ENCODE peak calls at places on chromosomes 2 and 18, in eight cellular contexts. A, T, D, G, U, Q, R and S are unnamed samples. For H3K9me3, the result is how much of the 10 kb centered on the place peaks cover.

GRCh38 chr2:231662811-231663457 is 45.4 kb upstream of the PTMA start:
- DNase-seq in A (no peak), T (peak), D (no peak), G (no peak), U (no peak), Q (no peak), R (no peak), S (no peak)

GRCh38 chr2:96103906-96104861 is 12.2 kb downstream of the ADRA2B start:
- DNase-seq in A (peak), T (peak), D (no peak), G (peak), U (peak), Q (no peak), R (peak), S (peak)

GRCh38 chr2:204871246-204871953 is 326.1 kb downstream of the PARD3B start:
- DNase-seq in A (no peak), T (no peak), D (no peak), G (no peak), U (no peak), Q (no peak), R (no peak), S (no peak)

GRCh38 chr2:127649684-127650040 is 3.7 kb downstream of the GPR17 start:
- DNase-seq in A (peak), T (no peak), D (peak), G (no peak), U (peak), Q (peak), R (peak), S (peak)

GRCh38 chr2:43127208-43127940 is 99.0 kb downstream of the ZFP36L2 start:
- DNase-seq in A (peak), T (peak), D (peak), G (peak), U (peak), Q (peak), R (peak), S (peak)

GRCh38 chr2:54061272-54061671 is 54.1 kb upstream of the ACYP2 start:
- DNase-seq in A (no peak), T (no peak), D (no peak), G (no peak), U (no peak), Q (no peak), R (no peak), S (no peak)

GRCh38 chr2:43225788-43226557 is 433 bp downstream of the ZFP36L2 start:
- DNase-seq in A (peak), T (peak), D (peak), G (peak), U (no peak), Q (peak), R (peak), S (peak)

GRCh38 chr18:69567813-69568488 is 167.3 kb downstream of the DOK6 start:
- DNase-seq in A (no peak), T (no peak), D (no peak), G (no peak), U (no peak), Q (no peak), R (no peak), S (no peak)

GRCh38 chr2:6648656-6649247 is 217.0 kb downstream of the CMPK2 start:
- DNase-seq in A (no peak), T (no peak), D (no peak), G (no peak), U (no peak), Q (no peak), R (no peak), S (no peak)

GRCh38 chr18:63002803-63003445 is 287.6 kb downstream of the PHLPP1 start:
- DNase-seq in A (no peak), T (no peak), D (no peak), G (no peak), U (no peak), Q (no peak), R (no peak), S (no peak)

GRCh38 chr2:110674620-110675555 is 3.0 kb downstream of the BUB1 start:
- DNase-seq in A (peak), T (no peak), D (peak), G (no peak), U (no peak), Q (no peak), R (no peak), S (no peak)

GRCh38 chr2:26299488-26300092 is 46.4 kb upstream of the SELENOI start:
- DNase-seq in A (peak), T (no peak), D (peak), G (no peak), U (no peak), Q (peak), R (peak), S (peak)

GRCh38 chr2:137190411-137191190 is 425.3 kb downstream of the THSD7B start:
- DNase-seq in A (no peak), T (peak), D (no peak), G (no peak), U (no peak), Q (no peak), R (no peak), S (no peak)

GRCh38 chr2:129178356-129178755 is 801.1 kb upstream of the RAB6C start:
- DNase-seq in A (no peak), T (peak), D (no peak), G (no peak), U (no peak), Q (no peak), R (no peak), S (no peak)

GRCh38 chr18:75475228-75475627 is 47.7 kb upstream of the SMIM21 start:
- DNase-seq in A (no peak), T (no peak), D (no peak), G (no peak), U (no peak), Q (no peak), R (no peak), S (no peak)

GRCh38 chr2:134334542-134335353 is 80.9 kb downstream of the MGAT5 start:
- DNase-seq in A (no peak), T (no peak), D (no peak), G (no peak), U (no peak), Q (no peak), R (no peak), S (no peak)

GRCh38 chr2:163667064-163667887 is 68.5 kb downstream of the FIGN start:
- DNase-seq in A (peak), T (no peak), D (no peak), G (no peak), U (no peak), Q (no peak), R (no peak), S (no peak)

GRCh38 chr2:238380336-238380735 is 46.4 kb upstream of the ASB1 start:
- DNase-seq in A (no peak), T (no peak), D (no peak), G (no peak), U (no peak), Q (no peak), R (no peak), S (no peak)

GRCh38 chr18:24212939-24213338 is 74.1 kb downstream of the CABYR start:
- DNase-seq in A (no peak), T (no peak), D (no peak), G (no peak), U (no peak), Q (no peak), R (no peak), S (no peak)

GRCh38 chr2:105538840-105539239 is 140.0 kb upstream of the FHL2 start:
- DNase-seq in A (no peak), T (no peak), D (no peak), G (no peak), U (no peak), Q (peak), R (no peak), S (no peak)

GRCh38 chr18:35510071-35511010 is 12.6 kb upstream of the INO80C start:
- DNase-seq in A (no peak), T (no peak), D (peak), G (no peak), U (no peak), Q (peak), R (no peak), S (no peak)

GRCh38 chr2:65228249-65228750 is 669 bp downstream of the ACTR2 start:
- DNase-seq in A (no peak), T (no peak), D (peak), G (no peak), U (no peak), Q (no peak), R (no peak), S (no peak)

GRCh38 chr2:193538061-193538460 is 1343.3 kb upstream of the TMEFF2 start:
- DNase-seq in A (no peak), T (no peak), D (no peak), G (no peak), U (no peak), Q (no peak), R (no peak), S (no peak)

GRCh38 chr2:193537531-193537930 is 1342.8 kb upstream of the TMEFF2 start:
- DNase-seq in A (no peak), T (no peak), D (no peak), G (no peak), U (no peak), Q (no peak), R (no peak), S (no peak)

GRCh38 chr2:193539188-193539587 is 1344.5 kb upstream of the TMEFF2 start:
- DNase-seq in A (no peak), T (no peak), D (no peak), G (no peak), U (no peak), Q (no peak), R (no peak), S (no peak)

DNA sequence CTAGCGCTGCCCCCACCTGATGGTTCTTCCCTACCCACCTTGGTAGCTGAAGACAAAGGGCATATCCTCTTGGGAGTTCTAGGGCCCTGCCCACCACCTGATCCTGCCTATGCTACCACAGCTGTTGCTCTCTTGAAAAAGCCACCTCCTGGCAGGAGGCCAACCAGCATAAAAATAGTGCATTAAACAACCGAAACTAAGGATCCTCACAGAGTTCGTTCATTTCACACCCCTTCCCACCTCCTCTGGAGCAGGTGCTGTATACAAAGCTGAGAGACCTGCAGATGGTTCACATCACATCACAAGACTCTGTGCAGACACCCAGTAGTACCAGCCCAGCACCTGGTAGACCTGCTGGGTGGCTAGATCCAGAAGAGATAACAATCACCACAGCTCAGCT is 1348.0 kb upstream of the TMEFF2 start:
- DNase-seq in A (no peak), T (no peak), D (no peak), G (no peak), U (no peak), Q (no peak), R (no peak), S (no peak)
- TF ChIP-seq CTCF in A (no peak), T (no peak), D (no peak), G (no peak), U (no peak), Q (no peak), R (no peak), S (no peak)

GRCh38 chr2:123715467-123715982 is 309.6 kb upstream of the CNTNAP5 start:
- DNase-seq in A (no peak), T (no peak), D (no peak), G (no peak), U (no peak), Q (no peak), R (no peak), S (no peak)
- H3K9me3 ChIP-seq in A (under half), T (under half), D (under half), G (under half), U (under half), Q (under half), R (under half), S (under half)

DNA sequence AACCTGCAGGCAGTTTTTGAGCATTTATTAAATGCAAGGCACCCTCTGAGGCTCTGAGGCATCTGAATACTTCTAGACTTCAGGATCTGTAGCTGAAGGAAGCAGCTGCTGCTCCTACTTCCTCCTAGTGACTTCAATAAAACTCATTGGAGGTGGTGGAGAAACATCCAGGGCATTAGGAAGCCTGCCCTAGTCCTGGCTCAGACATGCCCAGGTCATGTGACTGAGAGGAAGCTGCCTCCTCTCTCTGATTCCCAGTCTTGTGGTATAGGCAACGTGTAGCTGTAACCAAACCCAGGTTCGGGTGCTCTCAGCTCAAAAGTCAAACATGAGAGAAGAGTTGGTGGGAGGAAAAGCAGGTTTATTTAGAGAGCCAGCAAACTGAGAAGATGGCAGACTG is 287.2 kb upstream of the GYPC start:
- DNase-seq in A (peak), T (no peak), D (no peak), G (no peak), U (no peak), Q (no peak), R (no peak), S (no peak)
- H3K27ac ChIP-seq in A (no peak), T (no peak), D (no peak), G (no peak), U (no peak), Q (no peak), R (no peak), S (no peak)

GRCh38 chr2:113246606-113247005 is 32.1 kb downstream of the PAX8 start:
- DNase-seq in A (no peak), T (no peak), D (no peak), G (no peak), U (no peak), Q (no peak), R (no peak), S (no peak)
- TF ChIP-seq CTCF in A (no peak), T (no peak), D (no peak), G (no peak), U (no peak), Q (no peak), R (no peak), S (no peak)

GRCh38 chr2:229104863-229105468 is 166.1 kb downstream of the PID1 start:
- DNase-seq in A (no peak), T (no peak), D (no peak), G (no peak), U (no peak), Q (no peak), R (no peak), S (no peak)
- H3K9me3 ChIP-seq in A (under half), T (under half), D (under half), G (under half), U (under half), Q (under half), R (under half), S (under half)

DNA sequence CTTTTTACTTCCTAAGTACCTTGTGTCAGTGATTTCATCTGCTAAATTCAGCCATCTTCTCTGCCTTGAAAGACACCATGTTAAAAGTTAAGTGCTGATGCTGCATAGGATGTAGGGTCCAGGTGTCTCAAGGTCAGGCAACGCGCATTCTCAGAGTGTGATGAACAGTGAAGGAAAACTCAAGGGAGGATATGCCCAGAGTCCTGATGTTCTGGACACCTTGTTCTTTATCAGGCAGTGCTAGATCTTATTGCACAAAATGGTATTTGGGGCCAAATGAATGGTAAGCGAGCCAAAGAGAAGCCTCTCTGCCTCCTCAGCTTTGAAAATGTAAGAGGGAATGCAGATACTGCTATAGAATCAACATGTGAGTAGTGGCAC is 87.0 kb upstream of the RANBP2 start:
- DNase-seq in A (no peak), T (no peak), D (peak), G (no peak), U (no peak), Q (no peak), R (no peak), S (no peak)
- H3K27ac ChIP-seq in A (no peak), T (peak), D (no peak), G (peak), U (no peak), Q (peak), R (no peak), S (peak)

DNA sequence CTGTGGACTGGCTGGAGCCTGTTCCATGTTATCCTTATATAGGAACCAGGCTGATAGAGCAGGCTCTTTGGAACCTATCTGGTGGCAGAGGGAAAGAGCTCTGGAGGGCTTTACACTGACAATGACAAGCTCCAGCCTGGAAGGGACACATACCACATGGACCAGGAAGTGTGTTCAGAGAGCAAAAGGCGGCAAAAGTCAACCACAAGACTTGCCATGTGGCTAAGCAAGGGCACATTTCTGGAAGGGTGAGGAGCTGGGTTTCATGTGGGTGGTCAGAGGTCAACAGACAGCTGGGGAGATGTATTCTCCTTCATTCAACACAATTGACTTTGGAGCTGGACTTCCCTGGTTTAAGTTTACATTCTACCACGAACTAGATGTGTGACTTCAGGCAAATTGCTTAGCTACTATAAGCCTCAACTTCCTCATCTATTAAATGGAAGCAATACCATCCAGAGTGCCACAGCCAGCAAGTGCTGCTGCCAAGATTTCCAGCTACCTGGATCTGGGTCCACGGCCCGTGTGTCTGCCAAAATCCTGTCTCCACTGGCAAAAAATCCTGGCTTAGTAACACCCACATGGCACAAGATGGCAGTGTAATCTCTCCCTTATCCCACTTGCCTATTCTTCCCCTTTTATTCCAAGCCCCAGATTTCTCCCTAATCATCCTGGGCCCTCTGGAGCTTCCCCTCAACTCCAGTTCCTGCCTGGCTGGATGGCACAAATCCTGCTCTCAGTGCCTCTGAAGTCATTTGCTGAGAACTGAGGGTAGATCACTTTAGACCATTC is 325.3 kb downstream of the DYSF start:
- DNase-seq in A (no peak), T (no peak), D (no peak), G (no peak), U (no peak), Q (no peak), R (no peak), S (no peak)
- TF ChIP-seq CTCF in A (no peak), T (no peak), D (no peak), G (no peak), U (peak), Q (no peak), R (no peak), S (no peak)

GRCh38 chr2:144254342-144255235 is 265.3 kb downstream of the ZEB2 start:
- DNase-seq in A (no peak), T (no peak), D (no peak), G (no peak), U (no peak), Q (no peak), R (no peak), S (no peak)
- H3K9me3 ChIP-seq in A (under half), T (half or more), D (under half), G (under half), U (under half), Q (under half), R (under half), S (under half)